ENCODE peak calls at places on chromosomes 13 and 19, in ten cellular contexts. One of them, this sample, is unnamed.

GRCh38 chr19:461664-462551 is 1.1 kb upstream of the SHC2 start:
- DNase-seq in uterus: peak; percentile 29
- DNase-seq in body of pancreas: peak; percentile 92
- DNase-seq in HEK293T: peak; percentile 79
- DNase-seq in HuH-7.5: peak; percentile 98
- DNase-seq in foreskin melanocyte: no peak
- DNase-seq in activated T-helper 1 cell treated with anti-CD3 and anti-CD28 coated beads, Interleukin-12 subunit alpha, Interleukin-12 subunit beta, Interleukin-2, Interleukin-4 antibody, amounts not matched to agents 30 ng/mL and 10 ng/mL and 1 ng/mL, durations not matched to agents 14 hours and 24 hours and 36 hours: no peak
- DNase-seq in neural crest cell: peak; percentile 35
- DNase-seq in RPMI7951: no peak
- DNase-seq in NCI-H446: peak; percentile 69
- DNase-seq in this sample: no peak

GRCh38 chr13:41788552-41788951 is 172.4 kb downstream of the VWA8 start:
- DNase-seq in uterus: no peak
- DNase-seq in body of pancreas: no peak
- DNase-seq in HEK293T: no peak
- DNase-seq in HuH-7.5: no peak
- DNase-seq in foreskin melanocyte: no peak
- DNase-seq in activated T-helper 1 cell treated with anti-CD3 and anti-CD28 coated beads, Interleukin-12 subunit alpha, Interleukin-12 subunit beta, Interleukin-2, Interleukin-4 antibody, amounts not matched to agents 30 ng/mL and 10 ng/mL and 1 ng/mL, durations not matched to agents 14 hours and 24 hours and 36 hours: no peak
- DNase-seq in neural crest cell: no peak
- DNase-seq in RPMI7951: no peak
- DNase-seq in NCI-H446: no peak
- DNase-seq in this sample: no peak

GRCh38 chr19:13997637-13997962 is 8.5 kb downstream of the RFX1 start:
- DNase-seq in uterus: no peak
- DNase-seq in body of pancreas: no peak
- DNase-seq in HEK293T: no peak
- DNase-seq in HuH-7.5: peak; percentile 3
- DNase-seq in foreskin melanocyte: no peak
- DNase-seq in activated T-helper 1 cell treated with anti-CD3 and anti-CD28 coated beads, Interleukin-12 subunit alpha, Interleukin-12 subunit beta, Interleukin-2, Interleukin-4 antibody, amounts not matched to agents 30 ng/mL and 10 ng/mL and 1 ng/mL, durations not matched to agents 14 hours and 24 hours and 36 hours: no peak
- DNase-seq in neural crest cell: no peak
- DNase-seq in RPMI7951: no peak
- DNase-seq in NCI-H446: no peak
- DNase-seq in this sample: no peak

GRCh38 chr19:29206453-29206852 is 6.5 kb downstream of the UQCRFS1 start:
- DNase-seq in uterus: no peak
- DNase-seq in body of pancreas: no peak
- DNase-seq in HEK293T: no peak
- DNase-seq in HuH-7.5: no peak
- DNase-seq in foreskin melanocyte: no peak
- DNase-seq in activated T-helper 1 cell treated with anti-CD3 and anti-CD28 coated beads, Interleukin-12 subunit alpha, Interleukin-12 subunit beta, Interleukin-2, Interleukin-4 antibody, amounts not matched to agents 30 ng/mL and 10 ng/mL and 1 ng/mL, durations not matched to agents 14 hours and 24 hours and 36 hours: no peak
- DNase-seq in neural crest cell: no peak
- DNase-seq in RPMI7951: no peak
- DNase-seq in NCI-H446: no peak
- DNase-seq in this sample: no peak

GRCh38 chr19:36115453-36116343 is at the start of gene TBCB:
- DNase-seq in uterus: peak; percentile 84
- DNase-seq in body of pancreas: peak; percentile 23
- DNase-seq in HEK293T: no peak
- DNase-seq in HuH-7.5: peak; percentile 37
- DNase-seq in foreskin melanocyte: no peak
- DNase-seq in activated T-helper 1 cell treated with anti-CD3 and anti-CD28 coated beads, Interleukin-12 subunit alpha, Interleukin-12 subunit beta, Interleukin-2, Interleukin-4 antibody, amounts not matched to agents 30 ng/mL and 10 ng/mL and 1 ng/mL, durations not matched to agents 14 hours and 24 hours and 36 hours: peak; percentile 77
- DNase-seq in neural crest cell: no peak
- DNase-seq in RPMI7951: no peak
- DNase-seq in NCI-H446: no peak
- DNase-seq in this sample: no peak

GRCh38 chr19:33683881-33684549 is 62.3 kb downstream of the CHST8 start:
- DNase-seq in uterus: no peak
- DNase-seq in body of pancreas: peak; percentile 39
- DNase-seq in HEK293T: peak; percentile 67
- DNase-seq in HuH-7.5: peak; percentile 57
- DNase-seq in foreskin melanocyte: peak; percentile 3
- DNase-seq in activated T-helper 1 cell treated with anti-CD3 and anti-CD28 coated beads, Interleukin-12 subunit alpha, Interleukin-12 subunit beta, Interleukin-2, Interleukin-4 antibody, amounts not matched to agents 30 ng/mL and 10 ng/mL and 1 ng/mL, durations not matched to agents 14 hours and 24 hours and 36 hours: no peak
- DNase-seq in neural crest cell: peak; percentile 47
- DNase-seq in RPMI7951: peak; percentile 34
- DNase-seq in NCI-H446: no peak
- DNase-seq in this sample: no peak

GRCh38 chr19:33303791-33304759 is 1.7 kb upstream of the CEBPA start:
- DNase-seq in uterus: no peak
- DNase-seq in body of pancreas: peak; percentile 48
- DNase-seq in HEK293T: peak; percentile 8
- DNase-seq in HuH-7.5: no peak
- DNase-seq in foreskin melanocyte: no peak
- DNase-seq in activated T-helper 1 cell treated with anti-CD3 and anti-CD28 coated beads, Interleukin-12 subunit alpha, Interleukin-12 subunit beta, Interleukin-2, Interleukin-4 antibody, amounts not matched to agents 30 ng/mL and 10 ng/mL and 1 ng/mL, durations not matched to agents 14 hours and 24 hours and 36 hours: no peak
- DNase-seq in neural crest cell: no peak
- DNase-seq in RPMI7951: no peak
- DNase-seq in NCI-H446: peak; percentile 16
- DNase-seq in this sample: no peak

GRCh38 chr13:93146584-93147292 is 79.9 kb upstream of the GPC6 start:
- DNase-seq in uterus: no peak
- DNase-seq in body of pancreas: no peak
- DNase-seq in HEK293T: no peak
- DNase-seq in HuH-7.5: no peak
- DNase-seq in foreskin melanocyte: no peak
- DNase-seq in activated T-helper 1 cell treated with anti-CD3 and anti-CD28 coated beads, Interleukin-12 subunit alpha, Interleukin-12 subunit beta, Interleukin-2, Interleukin-4 antibody, amounts not matched to agents 30 ng/mL and 10 ng/mL and 1 ng/mL, durations not matched to agents 14 hours and 24 hours and 36 hours: no peak
- DNase-seq in neural crest cell: no peak
- DNase-seq in RPMI7951: peak; percentile 3
- DNase-seq in NCI-H446: no peak
- DNase-seq in this sample: no peak

GRCh38 chr19:6674868-6675305 is 4.9 kb upstream of the TNFSF14 start:
- DNase-seq in uterus: peak; percentile 28
- DNase-seq in body of pancreas: peak; percentile 68
- DNase-seq in HEK293T: no peak
- DNase-seq in HuH-7.5: no peak
- DNase-seq in foreskin melanocyte: peak; percentile 40
- DNase-seq in activated T-helper 1 cell treated with anti-CD3 and anti-CD28 coated beads, Interleukin-12 subunit alpha, Interleukin-12 subunit beta, Interleukin-2, Interleukin-4 antibody, amounts not matched to agents 30 ng/mL and 10 ng/mL and 1 ng/mL, durations not matched to agents 14 hours and 24 hours and 36 hours: peak; percentile 84
- DNase-seq in neural crest cell: peak; percentile 6
- DNase-seq in RPMI7951: peak; percentile 82
- DNase-seq in NCI-H446: no peak
- DNase-seq in this sample: peak; percentile 96

GRCh38 chr13:110913322-110913721 is 1.5 kb downstream of the ANKRD10 start:
- DNase-seq in uterus: no peak
- DNase-seq in body of pancreas: peak; percentile 62
- DNase-seq in HEK293T: no peak
- DNase-seq in HuH-7.5: no peak
- DNase-seq in foreskin melanocyte: no peak
- DNase-seq in activated T-helper 1 cell treated with anti-CD3 and anti-CD28 coated beads, Interleukin-12 subunit alpha, Interleukin-12 subunit beta, Interleukin-2, Interleukin-4 antibody, amounts not matched to agents 30 ng/mL and 10 ng/mL and 1 ng/mL, durations not matched to agents 14 hours and 24 hours and 36 hours: no peak
- DNase-seq in neural crest cell: no peak
- DNase-seq in RPMI7951: peak; percentile 9
- DNase-seq in NCI-H446: no peak
- DNase-seq in this sample: no peak

GRCh38 chr13:75372517-75372916 is 109.5 kb downstream of the TBC1D4 start:
- DNase-seq in uterus: no peak
- DNase-seq in body of pancreas: peak; percentile 43
- DNase-seq in HEK293T: peak; percentile 68
- DNase-seq in HuH-7.5: no peak
- DNase-seq in foreskin melanocyte: peak; percentile 43
- DNase-seq in activated T-helper 1 cell treated with anti-CD3 and anti-CD28 coated beads, Interleukin-12 subunit alpha, Interleukin-12 subunit beta, Interleukin-2, Interleukin-4 antibody, amounts not matched to agents 30 ng/mL and 10 ng/mL and 1 ng/mL, durations not matched to agents 14 hours and 24 hours and 36 hours: no peak
- DNase-seq in neural crest cell: peak; percentile 15
- DNase-seq in RPMI7951: peak; percentile 54
- DNase-seq in NCI-H446: peak; percentile 1
- DNase-seq in this sample: no peak

GRCh38 chr19:14072535-14073231 is at the start of gene MISP3:
- DNase-seq in uterus: no peak
- DNase-seq in body of pancreas: peak; percentile 87
- DNase-seq in HEK293T: no peak
- DNase-seq in HuH-7.5: peak; percentile 68
- DNase-seq in foreskin melanocyte: no peak
- DNase-seq in activated T-helper 1 cell treated with anti-CD3 and anti-CD28 coated beads, Interleukin-12 subunit alpha, Interleukin-12 subunit beta, Interleukin-2, Interleukin-4 antibody, amounts not matched to agents 30 ng/mL and 10 ng/mL and 1 ng/mL, durations not matched to agents 14 hours and 24 hours and 36 hours: peak; percentile 33
- DNase-seq in neural crest cell: no peak
- DNase-seq in RPMI7951: peak; percentile 39
- DNase-seq in NCI-H446: no peak
- DNase-seq in this sample: peak; percentile 51

GRCh38 chr13:113140677-113141590 is 17.5 kb upstream of the PROZ start:
- DNase-seq in uterus: no peak
- DNase-seq in body of pancreas: no peak
- DNase-seq in HEK293T: no peak
- DNase-seq in HuH-7.5: no peak
- DNase-seq in foreskin melanocyte: no peak
- DNase-seq in activated T-helper 1 cell treated with anti-CD3 and anti-CD28 coated beads, Interleukin-12 subunit alpha, Interleukin-12 subunit beta, Interleukin-2, Interleukin-4 antibody, amounts not matched to agents 30 ng/mL and 10 ng/mL and 1 ng/mL, durations not matched to agents 14 hours and 24 hours and 36 hours: no peak
- DNase-seq in neural crest cell: no peak
- DNase-seq in RPMI7951: no peak
- DNase-seq in NCI-H446: no peak
- DNase-seq in this sample: no peak

GRCh38 chr19:39479916-39480315 is 722 bp upstream of the TIMM50 start:
- DNase-seq in uterus: no peak
- DNase-seq in body of pancreas: no peak
- DNase-seq in HEK293T: no peak
- DNase-seq in HuH-7.5: no peak
- DNase-seq in foreskin melanocyte: peak; percentile 68
- DNase-seq in activated T-helper 1 cell treated with anti-CD3 and anti-CD28 coated beads, Interleukin-12 subunit alpha, Interleukin-12 subunit beta, Interleukin-2, Interleukin-4 antibody, amounts not matched to agents 30 ng/mL and 10 ng/mL and 1 ng/mL, durations not matched to agents 14 hours and 24 hours and 36 hours: no peak
- DNase-seq in neural crest cell: no peak
- DNase-seq in RPMI7951: no peak
- DNase-seq in NCI-H446: no peak
- DNase-seq in this sample: no peak

GRCh38 chr13:30409911-30410704 is 12.2 kb upstream of the UBE2L5 start:
- DNase-seq in uterus: peak; percentile 72
- DNase-seq in body of pancreas: peak; percentile 31
- DNase-seq in HEK293T: no peak
- DNase-seq in HuH-7.5: no peak
- DNase-seq in foreskin melanocyte: no peak
- DNase-seq in activated T-helper 1 cell treated with anti-CD3 and anti-CD28 coated beads, Interleukin-12 subunit alpha, Interleukin-12 subunit beta, Interleukin-2, Interleukin-4 antibody, amounts not matched to agents 30 ng/mL and 10 ng/mL and 1 ng/mL, durations not matched to agents 14 hours and 24 hours and 36 hours: no peak
- DNase-seq in neural crest cell: no peak
- DNase-seq in RPMI7951: peak; percentile 70
- DNase-seq in NCI-H446: no peak
- DNase-seq in this sample: no peak

GRCh38 chr19:6536138-6536671 is 5.4 kb downstream of the TNFSF9 start:
- DNase-seq in uterus: peak; percentile 20
- DNase-seq in body of pancreas: peak; percentile 64
- DNase-seq in HEK293T: peak; percentile 79
- DNase-seq in HuH-7.5: peak; percentile 55
- DNase-seq in foreskin melanocyte: no peak
- DNase-seq in activated T-helper 1 cell treated with anti-CD3 and anti-CD28 coated beads, Interleukin-12 subunit alpha, Interleukin-12 subunit beta, Interleukin-2, Interleukin-4 antibody, amounts not matched to agents 30 ng/mL and 10 ng/mL and 1 ng/mL, durations not matched to agents 14 hours and 24 hours and 36 hours: peak; percentile 83
- DNase-seq in neural crest cell: no peak
- DNase-seq in RPMI7951: peak; percentile 30
- DNase-seq in NCI-H446: peak; percentile 69
- DNase-seq in this sample: peak; percentile 84

GRCh38 chr19:2561895-2562294 is 86.0 kb downstream of the GADD45B start:
- DNase-seq in uterus: no peak
- DNase-seq in body of pancreas: no peak
- DNase-seq in HEK293T: no peak
- DNase-seq in HuH-7.5: no peak
- DNase-seq in foreskin melanocyte: no peak
- DNase-seq in activated T-helper 1 cell treated with anti-CD3 and anti-CD28 coated beads, Interleukin-12 subunit alpha, Interleukin-12 subunit beta, Interleukin-2, Interleukin-4 antibody, amounts not matched to agents 30 ng/mL and 10 ng/mL and 1 ng/mL, durations not matched to agents 14 hours and 24 hours and 36 hours: peak; percentile 75
- DNase-seq in neural crest cell: no peak
- DNase-seq in RPMI7951: no peak
- DNase-seq in NCI-H446: no peak
- DNase-seq in this sample: peak; percentile 77

GRCh38 chr19:1041835-1042685 is 2.2 kb downstream of the ABCA7 start:
- DNase-seq in uterus: no peak
- DNase-seq in body of pancreas: peak; percentile 92
- DNase-seq in HEK293T: no peak
- DNase-seq in HuH-7.5: no peak
- DNase-seq in foreskin melanocyte: no peak
- DNase-seq in activated T-helper 1 cell treated with anti-CD3 and anti-CD28 coated beads, Interleukin-12 subunit alpha, Interleukin-12 subunit beta, Interleukin-2, Interleukin-4 antibody, amounts not matched to agents 30 ng/mL and 10 ng/mL and 1 ng/mL, durations not matched to agents 14 hours and 24 hours and 36 hours: no peak
- DNase-seq in neural crest cell: no peak
- DNase-seq in RPMI7951: peak; percentile 67
- DNase-seq in NCI-H446: peak; percentile 69
- DNase-seq in this sample: no peak

GRCh38 chr13:45267215-45267614 is 66.4 kb upstream of the KCTD4 start:
- DNase-seq in uterus: no peak
- DNase-seq in body of pancreas: no peak
- DNase-seq in HEK293T: no peak
- DNase-seq in HuH-7.5: no peak
- DNase-seq in foreskin melanocyte: no peak
- DNase-seq in activated T-helper 1 cell treated with anti-CD3 and anti-CD28 coated beads, Interleukin-12 subunit alpha, Interleukin-12 subunit beta, Interleukin-2, Interleukin-4 antibody, amounts not matched to agents 30 ng/mL and 10 ng/mL and 1 ng/mL, durations not matched to agents 14 hours and 24 hours and 36 hours: no peak
- DNase-seq in neural crest cell: no peak
- DNase-seq in RPMI7951: no peak
- DNase-seq in NCI-H446: no peak
- DNase-seq in this sample: no peak

GRCh38 chr19:38669532-38669931 is 22.1 kb downstream of the ACTN4 start:
- DNase-seq in uterus: no peak
- DNase-seq in body of pancreas: no peak
- DNase-seq in HEK293T: no peak
- DNase-seq in HuH-7.5: no peak
- DNase-seq in foreskin melanocyte: no peak
- DNase-seq in activated T-helper 1 cell treated with anti-CD3 and anti-CD28 coated beads, Interleukin-12 subunit alpha, Interleukin-12 subunit beta, Interleukin-2, Interleukin-4 antibody, amounts not matched to agents 30 ng/mL and 10 ng/mL and 1 ng/mL, durations not matched to agents 14 hours and 24 hours and 36 hours: no peak
- DNase-seq in neural crest cell: no peak
- DNase-seq in RPMI7951: no peak
- DNase-seq in NCI-H446: no peak
- DNase-seq in this sample: no peak

GRCh38 chr19:21789761-21790160 is 22.4 kb upstream of the ZNF100 start:
- DNase-seq in uterus: no peak
- DNase-seq in body of pancreas: no peak
- DNase-seq in HEK293T: no peak
- DNase-seq in HuH-7.5: no peak
- DNase-seq in foreskin melanocyte: no peak
- DNase-seq in activated T-helper 1 cell treated with anti-CD3 and anti-CD28 coated beads, Interleukin-12 subunit alpha, Interleukin-12 subunit beta, Interleukin-2, Interleukin-4 antibody, amounts not matched to agents 30 ng/mL and 10 ng/mL and 1 ng/mL, durations not matched to agents 14 hours and 24 hours and 36 hours: no peak
- DNase-seq in neural crest cell: no peak
- DNase-seq in RPMI7951: no peak
- DNase-seq in NCI-H446: no peak
- DNase-seq in this sample: no peak

GRCh38 chr19:39093761-39094160 is 9.6 kb downstream of the ACP7 start:
- DNase-seq in uterus: no peak
- DNase-seq in body of pancreas: no peak
- DNase-seq in HEK293T: no peak
- DNase-seq in HuH-7.5: no peak
- DNase-seq in foreskin melanocyte: no peak
- DNase-seq in activated T-helper 1 cell treated with anti-CD3 and anti-CD28 coated beads, Interleukin-12 subunit alpha, Interleukin-12 subunit beta, Interleukin-2, Interleukin-4 antibody, amounts not matched to agents 30 ng/mL and 10 ng/mL and 1 ng/mL, durations not matched to agents 14 hours and 24 hours and 36 hours: no peak
- DNase-seq in neural crest cell: no peak
- DNase-seq in RPMI7951: peak; percentile 61
- DNase-seq in NCI-H446: no peak
- DNase-seq in this sample: no peak

GRCh38 chr19:18795540-18795939 is 4.4 kb upstream of the COMP start:
- DNase-seq in uterus: no peak
- DNase-seq in body of pancreas: no peak
- DNase-seq in HEK293T: no peak
- DNase-seq in HuH-7.5: no peak
- DNase-seq in foreskin melanocyte: no peak
- DNase-seq in activated T-helper 1 cell treated with anti-CD3 and anti-CD28 coated beads, Interleukin-12 subunit alpha, Interleukin-12 subunit beta, Interleukin-2, Interleukin-4 antibody, amounts not matched to agents 30 ng/mL and 10 ng/mL and 1 ng/mL, durations not matched to agents 14 hours and 24 hours and 36 hours: no peak
- DNase-seq in neural crest cell: no peak
- DNase-seq in RPMI7951: peak; percentile 70
- DNase-seq in NCI-H446: no peak
- DNase-seq in this sample: no peak

GRCh38 chr19:30596813-30597399 is 224.7 kb downstream of the ZNF536 start:
- DNase-seq in uterus: no peak
- DNase-seq in body of pancreas: no peak
- DNase-seq in HEK293T: no peak
- DNase-seq in HuH-7.5: no peak
- DNase-seq in foreskin melanocyte: no peak
- DNase-seq in activated T-helper 1 cell treated with anti-CD3 and anti-CD28 coated beads, Interleukin-12 subunit alpha, Interleukin-12 subunit beta, Interleukin-2, Interleukin-4 antibody, amounts not matched to agents 30 ng/mL and 10 ng/mL and 1 ng/mL, durations not matched to agents 14 hours and 24 hours and 36 hours: no peak
- DNase-seq in neural crest cell: no peak
- DNase-seq in RPMI7951: no peak
- DNase-seq in NCI-H446: no peak
- DNase-seq in this sample: no peak